ENCODE peak calls at places on chromosomes 3 and 15, in eight cellular contexts. One of them, this sample, is unnamed.

GRCh38 chr3:110856916-110857315 is 214.7 kb upstream of the NECTIN3 start:
- DNase-seq in Kasumi-1: no peak
- DNase-seq in Calu3: no peak
- DNase-seq in COR-L47: no peak
- DNase-seq in tibial nerve: no peak
- DNase-seq in AML-193: no peak
- DNase-seq in hypothalamus: no peak
- DNase-seq in aorta: no peak
- DNase-seq in this sample: no peak

GRCh38 chr15:35195649-35196048 is 110.6 kb upstream of the NANOGP8 start:
- DNase-seq in Kasumi-1: no peak
- DNase-seq in Calu3: no peak
- DNase-seq in COR-L47: no peak
- DNase-seq in tibial nerve: no peak
- DNase-seq in AML-193: no peak
- DNase-seq in hypothalamus: no peak
- DNase-seq in aorta: no peak
- DNase-seq in this sample: no peak

GRCh38 chr3:120473896-120474675 is 23.3 kb upstream of the FSTL1 start:
- DNase-seq in Kasumi-1: no peak
- DNase-seq in Calu3: no peak
- DNase-seq in COR-L47: no peak
- DNase-seq in tibial nerve: no peak
- DNase-seq in AML-193: no peak
- DNase-seq in hypothalamus: no peak
- DNase-seq in aorta: no peak
- DNase-seq in this sample: no peak

GRCh38 chr3:127800508-127800907 is 21.8 kb downstream of the MGLL start:
- DNase-seq in Kasumi-1: peak
- DNase-seq in Calu3: no peak
- DNase-seq in COR-L47: no peak
- DNase-seq in tibial nerve: no peak
- DNase-seq in AML-193: peak
- DNase-seq in hypothalamus: no peak
- DNase-seq in aorta: no peak
- DNase-seq in this sample: no peak

GRCh38 chr15:88255496-88256171 is 905 bp downstream of the NTRK3 start:
- DNase-seq in Kasumi-1: no peak
- DNase-seq in Calu3: no peak
- DNase-seq in COR-L47: peak
- DNase-seq in tibial nerve: no peak
- DNase-seq in AML-193: no peak
- DNase-seq in hypothalamus: peak
- DNase-seq in aorta: peak
- DNase-seq in this sample: peak

GRCh38 chr3:136044980-136045745 is 79.6 kb downstream of the PPP2R3A start:
- DNase-seq in Kasumi-1: no peak
- DNase-seq in Calu3: no peak
- DNase-seq in COR-L47: no peak
- DNase-seq in tibial nerve: no peak
- DNase-seq in AML-193: no peak
- DNase-seq in hypothalamus: no peak
- DNase-seq in aorta: no peak
- DNase-seq in this sample: no peak

GRCh38 chr15:62770111-62770660 is 272.4 kb upstream of the TPM1 start:
- DNase-seq in Kasumi-1: no peak
- DNase-seq in Calu3: no peak
- DNase-seq in COR-L47: no peak
- DNase-seq in tibial nerve: no peak
- DNase-seq in AML-193: no peak
- DNase-seq in hypothalamus: no peak
- DNase-seq in aorta: no peak
- DNase-seq in this sample: no peak

GRCh38 chr3:134309987-134310700 is 59.5 kb upstream of the RYK start:
- DNase-seq in Kasumi-1: no peak
- DNase-seq in Calu3: no peak
- DNase-seq in COR-L47: no peak
- DNase-seq in tibial nerve: no peak
- DNase-seq in AML-193: no peak
- DNase-seq in hypothalamus: no peak
- DNase-seq in aorta: no peak
- DNase-seq in this sample: no peak

GRCh38 chr3:169865176-169865800 is 4.4 kb downstream of the LRRC31 start:
- DNase-seq in Kasumi-1: peak
- DNase-seq in Calu3: no peak
- DNase-seq in COR-L47: no peak
- DNase-seq in tibial nerve: no peak
- DNase-seq in AML-193: peak
- DNase-seq in hypothalamus: no peak
- DNase-seq in aorta: no peak
- DNase-seq in this sample: no peak

GRCh38 chr15:34039506-34040123 is 611 bp upstream of the AVEN start:
- DNase-seq in Kasumi-1: peak
- DNase-seq in Calu3: no peak
- DNase-seq in COR-L47: no peak
- DNase-seq in tibial nerve: no peak
- DNase-seq in AML-193: peak
- DNase-seq in hypothalamus: no peak
- DNase-seq in aorta: no peak
- DNase-seq in this sample: no peak

GRCh38 chr15:95937128-95937528 is 393.4 kb upstream of the NR2F2 start:
- DNase-seq in Kasumi-1: no peak
- DNase-seq in Calu3: no peak
- DNase-seq in COR-L47: no peak
- DNase-seq in tibial nerve: no peak
- DNase-seq in AML-193: peak
- DNase-seq in hypothalamus: no peak
- DNase-seq in aorta: no peak
- DNase-seq in this sample: peak

GRCh38 chr15:76235186-76235826 is 76.0 kb downstream of the ETFA start:
- DNase-seq in Kasumi-1: peak
- DNase-seq in Calu3: no peak
- DNase-seq in COR-L47: peak
- DNase-seq in tibial nerve: no peak
- DNase-seq in AML-193: peak
- DNase-seq in hypothalamus: no peak
- DNase-seq in aorta: no peak
- DNase-seq in this sample: peak

GRCh38 chr3:30626443-30627181 is 20.2 kb downstream of the TGFBR2 start:
- DNase-seq in Kasumi-1: no peak
- DNase-seq in Calu3: no peak
- DNase-seq in COR-L47: no peak
- DNase-seq in tibial nerve: no peak
- DNase-seq in AML-193: peak
- DNase-seq in hypothalamus: no peak
- DNase-seq in aorta: no peak
- DNase-seq in this sample: peak

GRCh38 chr15:100247228-100248225 is 94.2 kb downstream of the ADAMTS17 start:
- DNase-seq in Kasumi-1: no peak
- DNase-seq in Calu3: no peak
- DNase-seq in COR-L47: no peak
- DNase-seq in tibial nerve: no peak
- DNase-seq in AML-193: no peak
- DNase-seq in hypothalamus: no peak
- DNase-seq in aorta: no peak
- DNase-seq in this sample: no peak

GRCh38 chr3:121957674-121958419 is 63.6 kb downstream of the SLC15A2 start:
- DNase-seq in Kasumi-1: no peak
- DNase-seq in Calu3: no peak
- DNase-seq in COR-L47: no peak
- DNase-seq in tibial nerve: no peak
- DNase-seq in AML-193: peak
- DNase-seq in hypothalamus: no peak
- DNase-seq in aorta: peak
- DNase-seq in this sample: no peak

GRCh38 chr3:108100906-108101305 is 10.1 kb upstream of the CD47 start:
- DNase-seq in Kasumi-1: no peak
- DNase-seq in Calu3: peak
- DNase-seq in COR-L47: peak
- DNase-seq in tibial nerve: no peak
- DNase-seq in AML-193: no peak
- DNase-seq in hypothalamus: no peak
- DNase-seq in aorta: no peak
- DNase-seq in this sample: no peak

GRCh38 chr3:159882784-159883779 is 105.6 kb upstream of the IL12A start:
- DNase-seq in Kasumi-1: no peak
- DNase-seq in Calu3: no peak
- DNase-seq in COR-L47: peak
- DNase-seq in tibial nerve: no peak
- DNase-seq in AML-193: no peak
- DNase-seq in hypothalamus: no peak
- DNase-seq in aorta: no peak
- DNase-seq in this sample: no peak

GRCh38 chr3:136142592-136142991 is 53.5 kb downstream of the MSL2 start:
- DNase-seq in Kasumi-1: no peak
- DNase-seq in Calu3: peak
- DNase-seq in COR-L47: no peak
- DNase-seq in tibial nerve: no peak
- DNase-seq in AML-193: no peak
- DNase-seq in hypothalamus: no peak
- DNase-seq in aorta: no peak
- DNase-seq in this sample: peak

GRCh38 chr3:184880616-184881015 is 68.7 kb downstream of the VPS8 start:
- DNase-seq in Kasumi-1: no peak
- DNase-seq in Calu3: no peak
- DNase-seq in COR-L47: no peak
- DNase-seq in tibial nerve: no peak
- DNase-seq in AML-193: no peak
- DNase-seq in hypothalamus: no peak
- DNase-seq in aorta: no peak
- DNase-seq in this sample: no peak

GRCh38 chr3:187064210-187065115 is 74.8 kb downstream of the RPL39L start:
- DNase-seq in Kasumi-1: no peak
- DNase-seq in Calu3: peak
- DNase-seq in COR-L47: no peak
- DNase-seq in tibial nerve: no peak
- DNase-seq in AML-193: no peak
- DNase-seq in hypothalamus: no peak
- DNase-seq in aorta: no peak
- DNase-seq in this sample: peak

GRCh38 chr3:124168271-124168670 is 176.3 kb upstream of the ROPN1 start:
- DNase-seq in Kasumi-1: no peak
- DNase-seq in Calu3: no peak
- DNase-seq in COR-L47: no peak
- DNase-seq in tibial nerve: no peak
- DNase-seq in AML-193: no peak
- DNase-seq in hypothalamus: no peak
- DNase-seq in aorta: peak
- DNase-seq in this sample: peak

GRCh38 chr3:131033480-131034080 is 6.9 kb downstream of the NEK11 start:
- DNase-seq in Kasumi-1: peak
- DNase-seq in Calu3: peak
- DNase-seq in COR-L47: peak
- DNase-seq in tibial nerve: no peak
- DNase-seq in AML-193: peak
- DNase-seq in hypothalamus: no peak
- DNase-seq in aorta: no peak
- DNase-seq in this sample: peak

GRCh38 chr3:38140326-38141172 is 2.1 kb downstream of the MYD88 start:
- DNase-seq in Kasumi-1: no peak
- DNase-seq in Calu3: no peak
- DNase-seq in COR-L47: no peak
- DNase-seq in tibial nerve: no peak
- DNase-seq in AML-193: no peak
- DNase-seq in hypothalamus: no peak
- DNase-seq in aorta: no peak
- DNase-seq in this sample: no peak

GRCh38 chr15:60898896-60899295 is 330.2 kb downstream of the RORA start:
- DNase-seq in Kasumi-1: no peak
- DNase-seq in Calu3: no peak
- DNase-seq in COR-L47: no peak
- DNase-seq in tibial nerve: no peak
- DNase-seq in AML-193: no peak
- DNase-seq in hypothalamus: no peak
- DNase-seq in aorta: no peak
- DNase-seq in this sample: no peak

GRCh38 chr3:133574260-133574881 is 885 bp downstream of the CDV3 start:
- DNase-seq in Kasumi-1: no peak
- DNase-seq in Calu3: peak
- DNase-seq in COR-L47: no peak
- DNase-seq in tibial nerve: peak
- DNase-seq in AML-193: no peak
- DNase-seq in hypothalamus: no peak
- DNase-seq in aorta: peak
- DNase-seq in this sample: peak

GRCh38 chr3:180755553-180755952 is 76.3 kb upstream of the CCDC39 start:
- DNase-seq in Kasumi-1: no peak
- DNase-seq in Calu3: no peak
- DNase-seq in COR-L47: no peak
- DNase-seq in tibial nerve: no peak
- DNase-seq in AML-193: no peak
- DNase-seq in hypothalamus: no peak
- DNase-seq in aorta: no peak
- DNase-seq in this sample: no peak

GRCh38 chr3:82942041-82942440 is 1180.6 kb upstream of the GBE1 start:
- DNase-seq in Kasumi-1: no peak
- DNase-seq in Calu3: no peak
- DNase-seq in COR-L47: no peak
- DNase-seq in tibial nerve: no peak
- DNase-seq in AML-193: no peak
- DNase-seq in hypothalamus: no peak
- DNase-seq in aorta: no peak
- DNase-seq in this sample: no peak

GRCh38 chr15:73787621-73788020 is 34.5 kb upstream of the INSYN1 start:
- DNase-seq in Kasumi-1: no peak
- DNase-seq in Calu3: no peak
- DNase-seq in COR-L47: no peak
- DNase-seq in tibial nerve: no peak
- DNase-seq in AML-193: no peak
- DNase-seq in hypothalamus: no peak
- DNase-seq in aorta: no peak
- DNase-seq in this sample: no peak

GRCh38 chr3:14242490-14243311 is 64.1 kb downstream of the LSM3 start:
- DNase-seq in Kasumi-1: no peak
- DNase-seq in Calu3: no peak
- DNase-seq in COR-L47: no peak
- DNase-seq in tibial nerve: no peak
- DNase-seq in AML-193: no peak
- DNase-seq in hypothalamus: no peak
- DNase-seq in aorta: no peak
- DNase-seq in this sample: no peak

GRCh38 chr3:56042326-56042951 is 425.8 kb downstream of the ERC2 start:
- DNase-seq in Kasumi-1: peak
- DNase-seq in Calu3: no peak
- DNase-seq in COR-L47: peak
- DNase-seq in tibial nerve: no peak
- DNase-seq in AML-193: peak
- DNase-seq in hypothalamus: no peak
- DNase-seq in aorta: no peak
- DNase-seq in this sample: peak

GRCh38 chr15:25169318-25169717 is 214.5 kb downstream of the SNRPN start:
- DNase-seq in Kasumi-1: no peak
- DNase-seq in Calu3: no peak
- DNase-seq in COR-L47: no peak
- DNase-seq in tibial nerve: no peak
- DNase-seq in AML-193: no peak
- DNase-seq in hypothalamus: no peak
- DNase-seq in aorta: peak
- DNase-seq in this sample: no peak

GRCh38 chr3:13753926-13754325 is 125.9 kb downstream of the WNT7A start:
- DNase-seq in Kasumi-1: no peak
- DNase-seq in Calu3: no peak
- DNase-seq in COR-L47: no peak
- DNase-seq in tibial nerve: no peak
- DNase-seq in AML-193: no peak
- DNase-seq in hypothalamus: no peak
- DNase-seq in aorta: no peak
- DNase-seq in this sample: no peak

GRCh38 chr3:99199021-99199420 is 297.5 kb upstream of the DCBLD2 start:
- DNase-seq in Kasumi-1: no peak
- DNase-seq in Calu3: no peak
- DNase-seq in COR-L47: no peak
- DNase-seq in tibial nerve: no peak
- DNase-seq in AML-193: no peak
- DNase-seq in hypothalamus: no peak
- DNase-seq in aorta: no peak
- DNase-seq in this sample: no peak

GRCh38 chr3:50238549-50239026 is 2.6 kb downstream of the GNAI2 start:
- DNase-seq in Kasumi-1: no peak
- DNase-seq in Calu3: peak
- DNase-seq in COR-L47: peak
- DNase-seq in tibial nerve: peak
- DNase-seq in AML-193: peak
- DNase-seq in hypothalamus: peak
- DNase-seq in aorta: peak
- DNase-seq in this sample: peak